ENCODE peak calls at places on chromosomes 12 and 14, in four cellular contexts. G is A549, H is cardiac muscle cell, R is OCI-LY7. I is an unnamed sample. For H3K4me1, the result is how much of the 10 kb centered on the place peaks cover.

GRCh38 chr12:82655751-82656150 is 31.0 kb upstream of the TMTC2 start:
- DNase-seq in G (no peak), H (no peak), R (no peak), I (no peak)

GRCh38 chr14:99754141-99755067 is 38.8 kb upstream of the EML1 start:
- DNase-seq in G (no peak), H (no peak), R (no peak), I (no peak)

GRCh38 chr14:57578427-57579220 is 85.0 kb upstream of the CCDC198 start:
- DNase-seq in G (no peak), H (no peak), R (no peak), I (no peak)

GRCh38 chr12:120598674-120599463 is 17.7 kb upstream of the POP5 start:
- DNase-seq in G (peak), H (no peak), R (no peak), I (no peak)

GRCh38 chr12:26878661-26879119 is 45.7 kb upstream of the ITPR2 start:
- DNase-seq in G (no peak), H (no peak), R (peak), I (no peak)

GRCh38 chr12:113439606-113440030 is 17.4 kb downstream of the SDSL start:
- DNase-seq in G (peak), H (peak), R (peak), I (no peak)

GRCh38 chr12:80792861-80793260 is 76.1 kb downstream of the MYF5 start:
- DNase-seq in G (no peak), H (no peak), R (no peak), I (no peak)

GRCh38 chr14:54901380-54902142 is 1.1 kb downstream of the GCH1 start:
- DNase-seq in G (peak), H (no peak), R (peak), I (no peak)

GRCh38 chr12:26471560-26471959 is 276.2 kb downstream of the SSPN start:
- DNase-seq in G (no peak), H (no peak), R (peak), I (no peak)

GRCh38 chr14:56754966-56755365 is 55.3 kb downstream of the OTX2 start:
- DNase-seq in G (no peak), H (no peak), R (no peak), I (no peak)

GRCh38 chr14:57066887-57067513 is 201.7 kb downstream of the EXOC5 start:
- DNase-seq in G (peak), H (peak), R (peak), I (peak)

GRCh38 chr12:77845831-77846230 is 15.1 kb downstream of the NAV3 start:
- DNase-seq in G (no peak), H (no peak), R (no peak), I (no peak)

GRCh38 chr14:21267431-21267845 is 1.8 kb downstream of the HNRNPC start:
- DNase-seq in G (no peak), H (no peak), R (peak), I (no peak)

GRCh38 chr12:55708695-55709233 is 1.1 kb upstream of the ITGA7 start:
- DNase-seq in G (no peak), H (peak), R (no peak), I (no peak)

GRCh38 chr14:100890044-100890443 is 13.5 kb downstream of the RTL1 start:
- DNase-seq in G (no peak), H (no peak), R (no peak), I (no peak)

GRCh38 chr12:91556909-91557308 is 374.3 kb upstream of the DCN start:
- DNase-seq in G (no peak), H (no peak), R (no peak), I (no peak)

GRCh38 chr12:26783133-26783531 is 49.9 kb downstream of the ITPR2 start:
- DNase-seq in G (no peak), H (no peak), R (no peak), I (no peak)

GRCh38 chr12:124646385-124647230 is 79.2 kb upstream of the NCOR2 start:
- DNase-seq in G (no peak), H (no peak), R (no peak), I (no peak)

GRCh38 chr14:50560929-50561280 is 960 bp downstream of the ATL1 start:
- DNase-seq in G (peak), H (peak), R (no peak), I (no peak)

GRCh38 chr12:132450391-132451171 is 39.4 kb upstream of the FBRSL1 start:
- DNase-seq in G (no peak), H (no peak), R (no peak), I (no peak)

GRCh38 chr14:74754157-74754556 is 9.0 kb upstream of the YLPM1 start:
- DNase-seq in G (no peak), H (no peak), R (no peak), I (no peak)

GRCh38 chr12:81231574-81232368 is 153.9 kb downstream of the ACSS3 start:
- DNase-seq in G (no peak), H (no peak), R (no peak), I (no peak)

GRCh38 chr12:122869207-122869973 is 26.5 kb downstream of the VPS37B start:
- DNase-seq in G (no peak), H (no peak), R (no peak), I (no peak)

GRCh38 chr12:3803865-3804472 is 51.1 kb upstream of the CRACR2A start:
- DNase-seq in G (peak), H (peak), R (peak), I (peak)

GRCh38 chr12:18387706-18388105 is 126.4 kb downstream of the PIK3C2G start:
- DNase-seq in G (no peak), H (no peak), R (no peak), I (no peak)

GRCh38 chr12:118357327-118358007 is 15.2 kb downstream of the TAOK3 start:
- DNase-seq in G (peak), H (no peak), R (peak), I (no peak)

GRCh38 chr14:63231733-63232132 is 27.5 kb downstream of the RHOJ start:
- DNase-seq in G (no peak), H (no peak), R (no peak), I (no peak)

GRCh38 chr14:74275265-74275841 is 27.4 kb downstream of the ABCD4 start:
- DNase-seq in G (no peak), H (peak), R (no peak), I (no peak)

GRCh38 chr12:62335057-62335456 is 74.9 kb downstream of the USP15 start:
- DNase-seq in G (no peak), H (no peak), R (no peak), I (no peak)

GRCh38 chr12:67534671-67535070 is 113.9 kb upstream of the DYRK2 start:
- DNase-seq in G (peak), H (no peak), R (no peak), I (no peak)

GRCh38 chr12:47184813-47185212 is 105.1 kb upstream of the AMIGO2 start:
- DNase-seq in G (no peak), H (no peak), R (no peak), I (no peak)

GRCh38 chr12:42326466-42327226 is 679 bp downstream of the PPHLN1 start:
- DNase-seq in G (no peak), H (peak), R (peak), I (no peak)

GRCh38 chr12:43978546-43978945 is 142.7 kb downstream of the TMEM117 start:
- DNase-seq in G (no peak), H (no peak), R (no peak), I (no peak)

GRCh38 chr14:50773632-50774541 is 57.1 kb downstream of the NIN start:
- DNase-seq in G (peak), H (peak), R (peak), I (peak)

GRCh38 chr12:78778339-78778738 is 86.2 kb upstream of the SYT1 start:
- DNase-seq in G (no peak), H (no peak), R (no peak), I (no peak)

GRCh38 chr12:94596596-94596995 is 53.8 kb downstream of the TMCC3 start:
- DNase-seq in G (no peak), H (no peak), R (no peak), I (no peak)

GRCh38 chr12:109461049-109461845 is 15.9 kb downstream of the KCTD10 start:
- DNase-seq in G (no peak), H (peak), R (peak), I (no peak)

GRCh38 chr12:96051756-96052155 is 16.4 kb upstream of the LTA4H start:
- DNase-seq in G (no peak), H (no peak), R (no peak), I (no peak)

DNA sequence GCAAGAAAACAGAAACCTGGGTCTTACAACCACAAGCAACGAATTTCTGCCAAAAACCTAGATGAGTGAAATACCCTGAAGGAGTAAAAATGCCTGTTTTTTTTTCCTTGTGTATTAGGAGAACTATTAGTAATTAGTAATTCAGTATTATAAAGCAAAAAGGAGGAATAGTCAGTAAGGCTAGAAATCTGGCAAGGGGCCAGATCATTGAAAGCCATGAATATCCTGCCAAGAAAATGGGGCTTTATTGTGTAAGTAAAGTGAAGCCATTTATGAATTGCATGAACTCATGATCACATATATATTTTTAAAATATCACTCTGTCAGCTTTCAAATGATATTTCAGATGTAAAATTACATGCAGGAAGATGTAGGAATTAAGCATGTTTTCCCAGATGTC is 57.9 kb downstream of the TXNDC16 start:
- DNase-seq in G (no peak), H (no peak), R (no peak), I (no peak)
- H3K4me1 ChIP-seq in G (under half), H (under half), R (under half), I (under half)

GRCh38 chr12:32546272-32546671 is 132.8 kb upstream of the DNM1L start:
- DNase-seq in G (no peak), H (no peak), R (no peak), I (no peak)

GRCh38 chr12:32549675-32550079 is 129.4 kb upstream of the DNM1L start:
- DNase-seq in G (no peak), H (no peak), R (peak), I (no peak)

GRCh38 chr12:32545413-32545970 is 133.6 kb upstream of the DNM1L start:
- DNase-seq in G (no peak), H (no peak), R (peak), I (no peak)

GRCh38 chr12:32551058-32551457 is 128.0 kb upstream of the DNM1L start:
- DNase-seq in G (no peak), H (no peak), R (no peak), I (no peak)

GRCh38 chr12:32548691-32549412 is 130.2 kb upstream of the DNM1L start:
- DNase-seq in G (no peak), H (no peak), R (no peak), I (no peak)
- H3K4me1 ChIP-seq in G (under half), H (under half), R (half or more), I (under half)

DNA sequence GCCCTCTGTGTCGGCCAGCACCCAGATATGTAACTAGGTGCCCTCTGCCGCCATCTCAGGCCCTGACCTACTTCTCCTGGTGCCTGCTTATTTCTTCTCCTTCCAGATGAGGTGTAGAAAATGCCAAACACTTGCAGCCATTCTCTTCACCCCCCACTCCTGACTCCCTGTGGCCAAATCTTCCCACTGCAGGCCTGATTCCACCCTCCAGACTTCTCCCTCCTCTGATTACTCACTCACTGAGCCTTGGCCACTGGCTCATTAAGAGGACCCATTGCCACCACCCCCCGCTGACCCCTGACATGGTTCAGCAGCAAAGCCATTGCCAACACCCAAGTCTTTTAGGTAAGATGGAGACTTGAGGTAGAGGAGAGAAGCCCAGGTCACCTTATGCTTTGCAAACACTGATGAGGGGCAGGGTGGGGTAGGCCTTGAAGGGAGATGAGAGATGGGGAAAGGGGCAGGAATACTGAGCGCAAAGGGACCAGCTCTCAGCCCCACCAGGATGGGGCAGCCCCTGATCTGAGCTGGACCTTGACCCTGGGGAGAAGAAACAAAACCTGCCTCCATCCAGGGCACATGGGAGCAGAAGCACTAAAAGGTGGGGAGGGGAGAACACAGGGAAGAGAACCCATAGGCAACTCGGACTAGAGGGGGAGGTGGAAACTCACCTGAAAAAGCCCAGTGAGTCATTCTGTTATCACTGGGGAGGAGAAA is 25.1 kb upstream of the ANO2 start:
- DNase-seq in G (no peak), H (no peak), R (no peak), I (no peak)
- H3K4me1 ChIP-seq in G (under half), H (under half), R (under half), I (under half)

GRCh38 chr14:104714066-104714465 is 10.0 kb upstream of the ADSS1 start:
- DNase-seq in G (no peak), H (no peak), R (no peak), I (no peak)
- H3K4me1 ChIP-seq in G (under half), H (under half), R (under half), I (under half)

GRCh38 chr14:46885566-46885965 is 234.0 kb upstream of the RPL10L start:
- DNase-seq in G (no peak), H (no peak), R (no peak), I (no peak)

DNA sequence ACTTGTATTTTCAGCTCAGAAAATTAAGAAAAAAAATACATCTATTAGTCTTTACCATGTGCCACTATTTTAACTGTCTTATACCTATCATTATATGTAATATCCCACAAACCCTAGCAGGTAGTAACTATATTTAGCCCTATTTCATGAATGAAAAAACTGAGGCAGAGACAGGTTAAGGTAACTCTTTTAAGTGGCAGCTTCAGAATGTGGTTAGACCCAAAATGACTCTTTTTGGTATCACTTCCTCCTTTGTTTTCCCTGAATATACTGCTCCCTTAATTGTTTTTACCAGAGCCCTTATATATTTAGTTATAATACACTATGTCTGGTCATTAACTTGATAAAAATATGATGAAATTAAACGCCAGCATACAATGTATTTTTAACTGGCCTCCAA is 235.6 kb upstream of the RPL10L start:
- DNase-seq in G (no peak), H (no peak), R (peak), I (no peak)
- H3K4me1 ChIP-seq in G (under half), H (under half), R (under half), I (under half)

DNA sequence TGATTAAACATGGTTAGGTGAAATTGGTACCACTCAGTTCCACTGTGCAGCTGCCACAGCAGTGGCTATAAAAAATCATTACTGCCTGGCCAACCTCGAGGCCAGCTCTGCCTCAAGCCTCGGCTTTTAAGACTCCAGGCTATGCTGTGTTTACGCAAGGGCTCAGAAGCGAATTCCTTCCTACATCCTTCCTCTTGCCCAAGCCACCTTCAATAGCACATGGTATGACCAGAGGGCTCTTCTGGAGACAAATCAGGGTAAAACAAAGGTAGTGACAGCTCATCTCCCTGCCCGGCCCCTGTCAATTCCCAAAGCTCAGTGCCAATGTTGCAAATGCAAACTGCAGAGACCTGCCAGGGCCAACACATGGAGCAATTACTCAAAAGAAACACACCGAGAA is 31.9 kb downstream of the NUAK1 start:
- DNase-seq in G (no peak), H (no peak), R (no peak), I (no peak)
- H3K4me1 ChIP-seq in G (half or more), H (under half), R (under half), I (under half)

DNA sequence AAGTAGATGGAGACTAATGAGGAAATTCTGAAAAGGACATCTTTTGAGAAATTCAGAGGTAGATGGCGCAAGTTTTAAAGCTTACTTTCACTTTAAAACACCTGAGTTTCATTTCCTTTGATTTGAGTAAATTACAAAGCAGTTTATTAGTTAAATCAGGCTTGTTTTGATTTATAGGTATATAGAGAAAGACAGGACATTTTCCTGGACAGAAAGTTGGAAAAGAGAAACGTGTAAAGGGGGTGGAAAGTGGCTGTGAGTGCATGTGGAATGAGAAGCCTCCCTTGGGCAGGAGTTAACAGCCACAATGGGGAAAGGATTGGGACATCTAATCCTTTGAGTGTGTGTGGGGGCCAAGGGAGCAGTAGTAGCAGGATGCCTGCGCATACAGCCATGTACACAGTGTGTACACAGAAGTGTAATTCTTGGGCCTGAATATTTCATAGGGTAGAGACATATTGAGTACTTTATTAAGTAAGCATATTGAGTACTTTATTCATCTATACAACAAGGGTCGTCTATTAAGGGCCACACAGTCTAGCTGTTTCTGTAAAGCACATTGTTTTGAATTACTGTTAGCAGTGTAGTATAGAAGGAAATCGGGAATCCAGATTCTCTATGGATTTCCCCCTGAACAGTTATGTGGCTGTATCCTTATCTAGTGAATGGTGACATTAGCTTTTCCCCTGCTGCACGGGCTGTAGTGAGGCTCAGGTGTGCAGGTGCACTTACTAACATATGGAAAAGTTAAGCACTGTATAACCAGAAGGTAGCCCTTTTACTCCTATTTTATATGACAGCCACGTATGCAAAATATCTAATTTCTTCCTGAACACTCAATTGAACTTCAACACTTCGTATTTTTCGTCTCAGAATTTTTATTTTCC is 19.1 kb downstream of the MARK3 start:
- DNase-seq in G (no peak), H (no peak), R (no peak), I (no peak)
- H3K4me1 ChIP-seq in G (under half), H (under half), R (under half), I (under half)

GRCh38 chr12:114925076-114925475 is 241.1 kb upstream of the TBX3 start:
- DNase-seq in G (no peak), H (no peak), R (no peak), I (no peak)
- H3K4me1 ChIP-seq in G (under half), H (under half), R (under half), I (under half)

GRCh38 chr12:14278294-14278953 is 87.1 kb upstream of the ATF7IP start:
- DNase-seq in G (no peak), H (no peak), R (peak), I (no peak)
- H3K4me1 ChIP-seq in G (under half), H (under half), R (half or more), I (under half)

GRCh38 chr12:6272300-6273208 is 37.9 kb upstream of the PLEKHG6 start:
- DNase-seq in G (no peak), H (no peak), R (no peak), I (no peak)
- H3K4me1 ChIP-seq in G (under half), H (under half), R (under half), I (under half)

I was measured in iPS DF 6.9.